ENCODE peak calls at places on chromosomes 7 and 10, in four cellular contexts. O, M, H and B are unnamed samples.

GRCh38 chr10:87546971-87547413 is 42.3 kb downstream of the MINPP1 start:
- DNase-seq in O (no peak), M (no peak), H (no peak), B (no peak)

GRCh38 chr10:125117941-125118630 is 42.3 kb downstream of the CTBP2 start:
- DNase-seq in O (no peak), M (no peak), H (no peak), B (no peak)

GRCh38 chr10:94108200-94108599 is 114.5 kb downstream of the PLCE1 start:
- DNase-seq in O (peak), M (no peak), H (no peak), B (no peak)

GRCh38 chr10:15472431-15473400 is 101.6 kb upstream of the FAM171A1 start:
- DNase-seq in O (peak), M (no peak), H (no peak), B (no peak)

GRCh38 chr10:15106352-15107013 is 9.3 kb downstream of the RPP38 start:
- DNase-seq in O (peak), M (peak), H (peak), B (peak)

GRCh38 chr7:98616381-98617050 is 569 bp upstream of the NPTX2 start:
- DNase-seq in O (no peak), M (no peak), H (no peak), B (no peak)

GRCh38 chr7:138979226-138979979 is 1.8 kb downstream of the KIAA1549 start:
- DNase-seq in O (no peak), M (no peak), H (no peak), B (no peak)

GRCh38 chr7:130009848-130010688 is 41.1 kb downstream of the ZC3HC1 start:
- DNase-seq in O (no peak), M (no peak), H (no peak), B (no peak)

GRCh38 chr10:113958631-113959382 is 84.9 kb upstream of the ADRB1 start:
- DNase-seq in O (peak), M (no peak), H (no peak), B (no peak)

GRCh38 chr7:94040254-94040653 is 36.1 kb upstream of the BET1 start:
- DNase-seq in O (no peak), M (no peak), H (no peak), B (no peak)

GRCh38 chr7:88669913-88670312 is 89.6 kb upstream of the ZNF804B start:
- DNase-seq in O (no peak), M (no peak), H (no peak), B (no peak)

GRCh38 chr7:158559356-158559755 is 28.3 kb downstream of the PTPRN2 start:
- DNase-seq in O (no peak), M (no peak), H (no peak), B (no peak)

GRCh38 chr7:14207154-14207553 is 217.7 kb upstream of the ETV1 start:
- DNase-seq in O (no peak), M (no peak), H (no peak), B (no peak)

GRCh38 chr7:151310578-151310977 is 31.0 kb upstream of the NUB1 start:
- DNase-seq in O (no peak), M (no peak), H (no peak), B (no peak)

GRCh38 chr10:22345301-22346086 is at the start of gene SPAG6:
- DNase-seq in O (no peak), M (no peak), H (peak), B (peak)

GRCh38 chr7:151135866-151136514 is 31.5 kb downstream of the GBX1 start:
- DNase-seq in O (no peak), M (no peak), H (no peak), B (peak)

GRCh38 chr7:72190166-72190565 is 222.0 kb downstream of the CALN1 start:
- DNase-seq in O (no peak), M (no peak), H (no peak), B (no peak)

GRCh38 chr7:140159487-140159886 is 17.3 kb downstream of the KDM7A start:
- DNase-seq in O (no peak), M (no peak), H (no peak), B (no peak)

GRCh38 chr7:30911561-30911969 is at the start of gene AQP1:
- DNase-seq in O (peak), M (no peak), H (no peak), B (peak)

GRCh38 chr10:79392506-79393176 is 45.4 kb downstream of the PPIF start:
- DNase-seq in O (no peak), M (no peak), H (no peak), B (peak)

GRCh38 chr7:121084748-121085336 is 96.3 kb downstream of the CPED1 start:
- DNase-seq in O (peak), M (no peak), H (no peak), B (no peak)

GRCh38 chr7:41885078-41885477 is 182.2 kb upstream of the INHBA start:
- DNase-seq in O (no peak), M (no peak), H (no peak), B (no peak)

GRCh38 chr10:84493951-84494848 is 165.8 kb downstream of the CCSER2 start:
- DNase-seq in O (no peak), M (no peak), H (no peak), B (no peak)

GRCh38 chr7:39603931-39604330 is 19.4 kb upstream of the RALA start:
- DNase-seq in O (no peak), M (no peak), H (no peak), B (no peak)

GRCh38 chr7:129363-130221 is 62.8 kb upstream of the FAM20C start:
- DNase-seq in O (no peak), M (no peak), H (no peak), B (no peak)

GRCh38 chr10:113007343-113007771 is 57.3 kb downstream of the TCF7L2 start:
- DNase-seq in O (no peak), M (no peak), H (peak), B (no peak)

GRCh38 chr10:117550042-117550441 is 7.5 kb downstream of the EMX2 start:
- DNase-seq in O (no peak), M (no peak), H (no peak), B (no peak)

GRCh38 chr7:120742370-120742769 is 115.6 kb downstream of the TSPAN12 start:
- DNase-seq in O (no peak), M (no peak), H (no peak), B (no peak)

GRCh38 chr7:139095194-139095659 is 14.3 kb downstream of the ZC3HAV1 start:
- DNase-seq in O (no peak), M (peak), H (peak), B (peak)

GRCh38 chr10:43048301-43049051 is 28.4 kb upstream of the RET start:
- DNase-seq in O (no peak), M (no peak), H (no peak), B (no peak)

GRCh38 chr7:112160771-112161150 is 45.4 kb downstream of the DOCK4 start:
- DNase-seq in O (no peak), M (no peak), H (no peak), B (no peak)

GRCh38 chr10:51201947-51202346 is 127.7 kb downstream of the PRKG1 start:
- DNase-seq in O (no peak), M (no peak), H (no peak), B (no peak)

GRCh38 chr10:61159253-61159652 is 215.3 kb upstream of the RHOBTB1 start:
- DNase-seq in O (peak), M (no peak), H (no peak), B (no peak)

GRCh38 chr10:119821172-119821571 is 51.5 kb downstream of the MCMBP start:
- DNase-seq in O (no peak), M (no peak), H (no peak), B (no peak)

GRCh38 chr10:70331486-70332268 is 47.9 kb upstream of the NPFFR1 start:
- DNase-seq in O (peak), M (no peak), H (no peak), B (peak)

GRCh38 chr10:58385784-58386112 is 538 bp downstream of the TFAM start:
- DNase-seq in O (no peak), M (no peak), H (peak), B (peak)